ENCODE peak calls at places on chromosome 13, in four cellular contexts. U is AG09309; L is T-helper 2 cell treated with Interferon-gamma antibody and Interleukin-4, amounts not matched to agents 5 μg/mL and 100 μg/mL, for 36 hours; E is AG09319. V is an unnamed sample.

GRCh38 chr13:111219306-111219705 is 101.1 kb upstream of the TEX29 start:
- DNase-seq in U (peak; percentile 68), L (no peak), E (no peak), V (no peak)

GRCh38 chr13:68369739-68370138 is 1139.6 kb upstream of the PCDH9 start:
- DNase-seq in U (no peak), L (no peak), E (no peak), V (no peak)

GRCh38 chr13:45872574-45872973 is 21.0 kb upstream of the SIAH3 start:
- DNase-seq in U (no peak), L (no peak), E (no peak), V (no peak)

GRCh38 chr13:29745704-29746103 is 104.7 kb downstream of the UBL3 start:
- DNase-seq in U (no peak), L (no peak), E (no peak), V (no peak)

GRCh38 chr13:66329988-66330429 is 900.1 kb downstream of the PCDH9 start:
- DNase-seq in U (no peak), L (no peak), E (no peak), V (no peak)

GRCh38 chr13:20121154-20121515 is 39.7 kb downstream of the GJA3 start:
- DNase-seq in U (no peak), L (no peak), E (no peak), V (peak; percentile 17)

GRCh38 chr13:82976499-82976898 is 905.8 kb downstream of the SLITRK1 start:
- DNase-seq in U (no peak), L (no peak), E (no peak), V (no peak)

GRCh38 chr13:92187378-92187989 is 789.1 kb downstream of the GPC5 start:
- DNase-seq in U (no peak), L (no peak), E (no peak), V (peak; percentile 26)

GRCh38 chr13:44249439-44249838 is 124.2 kb upstream of the SERP2 start:
- DNase-seq in U (peak; percentile 64), L (no peak), E (no peak), V (peak; percentile 97)

GRCh38 chr13:23469901-23470525 is 36.5 kb upstream of the SACS start:
- DNase-seq in U (peak; percentile 82), L (no peak), E (peak; percentile 70), V (peak; percentile 53)

GRCh38 chr13:63279136-63279535 is 1863.5 kb upstream of the PCDH20 start:
- DNase-seq in U (no peak), L (no peak), E (no peak), V (no peak)

GRCh38 chr13:77820431-77821149 is 98.0 kb downstream of the EDNRB start:
- DNase-seq in U (no peak), L (no peak), E (no peak), V (peak; percentile 10)

GRCh38 chr13:75541287-75541686 is 3.6 kb upstream of the COMMD6 start:
- DNase-seq in U (no peak), L (no peak), E (no peak), V (no peak)

GRCh38 chr13:90256746-90257145 is 1090.7 kb upstream of the MIR17HG start:
- DNase-seq in U (no peak), L (no peak), E (no peak), V (no peak)

GRCh38 chr13:44141213-44141724 is 232.4 kb upstream of the SERP2 start:
- DNase-seq in U (no peak), L (no peak), E (no peak), V (no peak)

GRCh38 chr13:110705356-110705825 is 525 bp downstream of the CARS2 start:
- DNase-seq in U (no peak), L (no peak), E (no peak), V (peak; percentile 10)

GRCh38 chr13:48930933-48931332 is 44.8 kb upstream of the FNDC3A start:
- DNase-seq in U (no peak), L (no peak), E (no peak), V (no peak)

GRCh38 chr13:40765602-40766001 is 5.4 kb downstream of the MRPS31 start:
- DNase-seq in U (no peak), L (no peak), E (no peak), V (no peak)

GRCh38 chr13:112172017-112172416 is 105.1 kb downstream of the SOX1 start:
- DNase-seq in U (no peak), L (no peak), E (no peak), V (no peak)

GRCh38 chr13:51955281-51955771 is 55.9 kb downstream of the ATP7B start:
- DNase-seq in U (no peak), L (no peak), E (no peak), V (no peak)

GRCh38 chr13:79973533-79973963 is 367.4 kb downstream of the SPRY2 start:
- DNase-seq in U (no peak), L (no peak), E (no peak), V (peak; percentile 30)

GRCh38 chr13:76335463-76335862 is 550.7 kb downstream of the KCTD12 start:
- DNase-seq in U (no peak), L (no peak), E (no peak), V (no peak)

GRCh38 chr13:92590503-92590908 is 636.1 kb upstream of the GPC6 start:
- DNase-seq in U (no peak), L (no peak), E (no peak), V (no peak)

GRCh38 chr13:97568850-97569249 is 134.9 kb downstream of the RAP2A start:
- DNase-seq in U (no peak), L (no peak), E (no peak), V (peak; percentile 70)

GRCh38 chr13:66922444-66922843 is 307.7 kb downstream of the PCDH9 start:
- DNase-seq in U (no peak), L (no peak), E (no peak), V (no peak)

GRCh38 chr13:99506632-99507031 is 5.4 kb downstream of the TM9SF2 start:
- DNase-seq in U (no peak), L (no peak), E (no peak), V (no peak)

GRCh38 chr13:53442979-53443378 is 414.4 kb downstream of the OLFM4 start:
- DNase-seq in U (no peak), L (no peak), E (no peak), V (no peak)

GRCh38 chr13:60612593-60612992 is 215.6 kb downstream of the TDRD3 start:
- DNase-seq in U (no peak), L (no peak), E (no peak), V (no peak)

GRCh38 chr13:78806457-78806856 is 147.5 kb upstream of the OBI1 start:
- DNase-seq in U (no peak), L (no peak), E (no peak), V (no peak)

GRCh38 chr13:33031277-33031676 is 15.1 kb downstream of the KL start:
- DNase-seq in U (no peak), L (no peak), E (no peak), V (no peak)

GRCh38 chr13:107211073-107211472 is 643.1 kb upstream of the ARGLU1 start:
- DNase-seq in U (peak; percentile 65), L (peak; percentile 17), E (peak; percentile 54), V (peak; percentile 70)

V was measured in ELF-1.